ENCODE peak calls at places on chromosomes 4 and X, in nine cellular contexts. T is kidney epithelial cell, G is K562, E is endothelial cell, A is GM23338, D is neural progenitor cell, C is B cell, Z is OCI-LY7, R is AG09309. I is an unnamed sample.

GRCh38 chr4:174422893-174423256 is 99.4 kb downstream of the HPGD start:
- DNase-seq in T (no peak), G (no peak), E (no peak), A (no peak), D (no peak), C (no peak), Z (no peak), R (no peak), I (no peak)

GRCh38 chr4:146340798-146341197 is 126.5 kb downstream of the REELD1 start:
- DNase-seq in T (no peak), G (no peak), E (no peak), A (peak), D (no peak), C (no peak), Z (peak), R (no peak), I (peak)

GRCh38 chr4:102564399-102564921 is 63.3 kb downstream of the NFKB1 start:
- DNase-seq in T (peak), G (no peak), E (no peak), A (no peak), D (no peak), C (peak), Z (no peak), R (peak), I (peak)

GRCh38 chr4:188971125-188971524 is 831.9 kb downstream of the TRIML1 start:
- DNase-seq in T (no peak), G (no peak), E (no peak), A (peak), D (no peak), C (no peak), Z (peak), R (no peak), I (no peak)

GRCh38 chr4:160180206-160180605 is 1077.3 kb downstream of the RAPGEF2 start:
- DNase-seq in T (peak), G (no peak), E (no peak), A (no peak), D (no peak), C (no peak), Z (no peak), R (no peak), I (peak)

GRCh38 chr4:111500871-111501270 is 644.4 kb upstream of the FAM241A start:
- DNase-seq in T (no peak), G (no peak), E (no peak), A (no peak), D (no peak), C (no peak), Z (no peak), R (no peak), I (no peak)

GRCh38 chrX:17521871-17522693 is 147.1 kb downstream of the NHS start:
- DNase-seq in T (no peak), G (peak), E (peak), A (peak), D (peak), C (no peak), Z (no peak), R (no peak), I (peak)

GRCh38 chr4:173332021-173332487 is 2.1 kb downstream of the HMGB2 start:
- DNase-seq in T (no peak), G (no peak), E (no peak), A (no peak), D (no peak), C (no peak), Z (no peak), R (no peak), I (no peak)

GRCh38 chrX:386239-386767 is 404 bp downstream of the PPP2R3B start:
- DNase-seq in T (no peak), G (no peak), E (peak), A (peak), D (peak), C (no peak), Z (peak), R (no peak), I (no peak)

GRCh38 chrX:31132803-31133202 is 61.0 kb upstream of the FTHL17 start:
- DNase-seq in T (no peak), G (no peak), E (no peak), A (no peak), D (peak), C (no peak), Z (no peak), R (no peak), I (no peak)

GRCh38 chrX:150200820-150201287 is 162.3 kb upstream of the MAMLD1 start:
- DNase-seq in T (peak), G (peak), E (no peak), A (no peak), D (no peak), C (no peak), Z (no peak), R (peak), I (peak)

GRCh38 chr4:163591614-163592020 is 97.1 kb downstream of the TMA16 start:
- DNase-seq in T (no peak), G (no peak), E (no peak), A (no peak), D (no peak), C (no peak), Z (peak), R (no peak), I (no peak)

GRCh38 chr4:87950516-87950915 is 25.0 kb upstream of the SPP1 start:
- DNase-seq in T (no peak), G (no peak), E (no peak), A (no peak), D (no peak), C (no peak), Z (no peak), R (no peak), I (no peak)

DNA sequence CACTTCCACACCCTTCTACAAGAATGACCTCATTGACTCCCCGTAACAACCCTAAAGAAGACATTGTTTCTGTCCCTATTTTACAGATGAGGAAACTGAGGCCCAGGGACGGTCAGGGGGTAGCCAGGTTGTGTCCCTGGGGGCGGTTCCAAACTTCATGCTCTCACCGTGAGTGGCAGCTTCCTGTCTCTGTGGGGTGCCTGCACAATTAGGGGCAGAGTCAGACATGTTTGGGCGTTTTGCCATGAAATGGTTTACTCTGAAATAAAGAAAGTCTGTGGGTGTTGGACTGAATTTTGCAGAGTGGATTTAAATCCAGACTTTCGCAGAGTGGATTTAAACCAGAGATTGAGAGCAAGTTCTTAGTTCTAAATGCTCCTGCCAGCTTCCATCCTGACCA is 44.3 kb upstream of the TBL1X start:
- DNase-seq in T (no peak), G (no peak), E (no peak), A (peak), D (no peak), C (no peak), Z (no peak), R (no peak), I (no peak)
- TF ChIP-seq CTCF in T (no peak), G (no peak), E (no peak), A (no peak), D (no peak), C (no peak), Z (no peak), R (no peak), I (no peak)

GRCh38 chrX:75522565-75523411 is at the start of gene ZDHHC15:
- DNase-seq in T (peak), G (no peak), E (peak), A (peak), D (peak), C (no peak), Z (no peak), R (no peak), I (peak)
- TF ChIP-seq CTCF in T (no peak), G (no peak), E (no peak), A (no peak), D (no peak), C (no peak), Z (no peak), R (no peak), I (no peak)

DNA sequence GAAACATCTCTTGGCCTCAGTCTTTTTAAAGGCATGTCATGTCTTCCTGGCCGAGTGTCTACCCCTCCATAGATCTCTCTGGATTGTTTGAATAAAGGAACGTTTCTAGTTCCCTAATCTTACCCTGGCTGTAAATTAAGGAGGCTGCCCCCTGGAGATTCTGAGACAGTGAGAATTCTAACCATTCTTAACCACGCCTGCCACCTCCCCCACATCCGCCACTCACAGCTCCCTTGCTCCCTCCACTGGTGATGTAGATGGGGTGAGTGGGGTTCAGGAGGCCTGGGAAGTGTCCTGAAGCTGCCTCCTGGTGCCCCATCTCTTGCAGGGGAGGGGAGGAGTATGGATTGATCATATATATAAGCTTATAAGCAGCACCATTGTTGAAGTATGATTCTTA is 48.0 kb upstream of the TRIM2 start:
- DNase-seq in T (no peak), G (peak), E (no peak), A (peak), D (peak), C (no peak), Z (peak), R (no peak), I (no peak)
- TF ChIP-seq CTCF in T (peak), G (peak), E (no peak), A (peak), D (peak), C (no peak), Z (peak), R (no peak), I (peak)

GRCh38 chr4:154506253-154506652 is 14.7 kb upstream of the DCHS2 start:
- DNase-seq in T (no peak), G (peak), E (no peak), A (peak), D (peak), C (no peak), Z (peak), R (peak), I (peak)
- TF ChIP-seq CTCF in T (peak), G (peak), E (peak), A (peak), D (peak), C (peak), Z (peak), R (peak), I (peak)

GRCh38 chr4:7156273-7157139 is 35.8 kb upstream of the SORCS2 start:
- DNase-seq in T (no peak), G (peak), E (peak), A (peak), D (peak), C (peak), Z (no peak), R (no peak), I (no peak)
- TF ChIP-seq CTCF in T (peak), G (peak), E (peak), A (peak), D (peak), C (no peak), Z (peak), R (peak), I (peak)

GRCh38 chr4:24736066-24736465 is 59.3 kb upstream of the SOD3 start:
- DNase-seq in T (no peak), G (no peak), E (no peak), A (peak), D (peak), C (no peak), Z (no peak), R (no peak), I (no peak)
- TF ChIP-seq CTCF in T (peak), G (peak), E (no peak), A (peak), D (peak), C (no peak), Z (no peak), R (peak), I (peak)

DNA sequence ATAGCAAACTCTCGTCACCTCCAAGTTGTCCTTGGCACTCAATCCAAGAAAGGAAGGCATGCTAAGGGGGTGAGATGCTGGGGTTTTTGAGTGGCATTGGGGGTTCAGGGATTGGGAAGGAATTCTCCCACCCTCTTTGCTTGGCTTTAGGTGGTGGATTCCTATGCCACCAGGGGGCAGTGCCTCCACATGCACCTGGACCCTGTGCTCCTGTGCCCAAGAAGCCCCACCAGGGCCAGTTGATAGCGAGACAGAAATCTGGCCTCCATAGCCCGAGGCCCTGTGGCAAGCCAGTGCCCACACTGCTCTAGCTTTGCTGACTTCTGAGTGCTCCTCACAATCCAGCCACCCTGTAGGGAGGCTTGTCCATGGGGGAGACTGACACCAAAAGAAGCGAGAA is 2.0 kb upstream of the FATE1 start:
- DNase-seq in T (no peak), G (peak), E (peak), A (peak), D (peak), C (no peak), Z (peak), R (no peak), I (no peak)
- TF ChIP-seq CTCF in T (peak), G (peak), E (peak), A (peak), D (peak), C (peak), Z (peak), R (peak), I (peak)

GRCh38 chr4:155025762-155026457 is 182.5 kb upstream of the NPY2R start:
- DNase-seq in T (no peak), G (peak), E (peak), A (peak), D (peak), C (no peak), Z (no peak), R (no peak), I (peak)
- TF ChIP-seq CTCF in T (peak), G (peak), E (peak), A (peak), D (peak), C (no peak), Z (peak), R (peak), I (peak)

GRCh38 chrX:13898084-13898483 is 81.2 kb upstream of the GPM6B start:
- DNase-seq in T (no peak), G (no peak), E (peak), A (peak), D (peak), C (no peak), Z (peak), R (no peak), I (no peak)
- TF ChIP-seq CTCF in T (peak), G (peak), E (no peak), A (peak), D (peak), C (no peak), Z (peak), R (no peak), I (no peak)

I was measured in astrocyte of the spinal cord.